ENCODE peak calls at places on chromosome 18, in five cellular contexts. B, A, Q, J and L are unnamed samples.

GRCh38 chr18:62177271-62177670 is 9.6 kb downstream of the PIGN start:
- DNase-seq in J (no peak), B (no peak), Q (no peak), A (no peak), L (no peak)

GRCh38 chr18:34866739-34867138 is 156.6 kb downstream of the DTNA start:
- DNase-seq in A (no peak), B (peak), J (no peak), Q (no peak), L (no peak)

GRCh38 chr18:36700955-36701354 is 127.8 kb downstream of the TPGS2 start:
- DNase-seq in B (no peak), J (no peak), Q (no peak), A (no peak), L (no peak)

GRCh38 chr18:63949068-63949737 is at the start of gene HMSD:
- DNase-seq in J (no peak), B (peak), A (no peak), Q (no peak), L (peak)

GRCh38 chr18:61824733-61825363 is 68.0 kb downstream of the RNF152 start:
- DNase-seq in Q (no peak), J (no peak), A (no peak), B (no peak), L (no peak)

GRCh38 chr18:78740876-78741275 is 238.7 kb upstream of the SALL3 start:
- DNase-seq in A (no peak), J (no peak), Q (peak), B (no peak), L (no peak)

GRCh38 chr18:55509631-55510372 is 78.2 kb downstream of the TCF4 start:
- DNase-seq in Q (no peak), J (no peak), B (peak), A (no peak), L (no peak)

GRCh38 chr18:63293930-63294329 is 25.6 kb downstream of the BCL2 start:
- DNase-seq in B (no peak), J (no peak), Q (no peak), A (no peak), L (no peak)

GRCh38 chr18:23209031-23209430 is 73.7 kb downstream of the CABLES1 start:
- DNase-seq in B (no peak), Q (no peak), J (no peak), A (no peak), L (no peak)